ENCODE peak calls at places on chromosomes 11 and 22, in nine cellular contexts. One of them, this sample, is unnamed.
A peak's percentile ranks its signal among the peaks of the same experiment; 100 is the strongest.

GRCh38 chr11:73787051-73787642 is 527 bp upstream of the MRPL48 start:
- DNase-seq in DND-41: peak; percentile 21
- DNase-seq in uterus: no peak
- DNase-seq in HCT116: no peak
- DNase-seq in neuronal stem cell: no peak
- DNase-seq in heart left ventricle: no peak
- DNase-seq in CD4-positive, CD25-positive, alpha-beta regulatory T cell: no peak
- DNase-seq in right cardiac atrium: no peak
- DNase-seq in OCI-LY7: peak; percentile 32
- DNase-seq in this sample: no peak

GRCh38 chr11:2569321-2569721 is 124.5 kb downstream of the KCNQ1 start:
- DNase-seq in DND-41: no peak
- DNase-seq in uterus: no peak
- DNase-seq in HCT116: no peak
- DNase-seq in neuronal stem cell: no peak
- DNase-seq in heart left ventricle: peak; percentile 18
- DNase-seq in CD4-positive, CD25-positive, alpha-beta regulatory T cell: no peak
- DNase-seq in right cardiac atrium: peak; percentile 49
- DNase-seq in OCI-LY7: no peak
- DNase-seq in this sample: no peak

GRCh38 chr11:16120008-16120407 is 236.3 kb downstream of the SOX6 start:
- DNase-seq in DND-41: no peak
- DNase-seq in uterus: no peak
- DNase-seq in HCT116: no peak
- DNase-seq in neuronal stem cell: no peak
- DNase-seq in heart left ventricle: no peak
- DNase-seq in CD4-positive, CD25-positive, alpha-beta regulatory T cell: no peak
- DNase-seq in right cardiac atrium: no peak
- DNase-seq in OCI-LY7: no peak
- DNase-seq in this sample: no peak

GRCh38 chr11:3022982-3023381 is 30.9 kb upstream of the NAP1L4 start:
- DNase-seq in DND-41: no peak
- DNase-seq in uterus: no peak
- DNase-seq in HCT116: no peak
- DNase-seq in neuronal stem cell: no peak
- DNase-seq in heart left ventricle: no peak
- DNase-seq in CD4-positive, CD25-positive, alpha-beta regulatory T cell: no peak
- DNase-seq in right cardiac atrium: peak; percentile 1
- DNase-seq in OCI-LY7: no peak
- DNase-seq in this sample: no peak

GRCh38 chr11:66101055-66101454 is 31.0 kb downstream of the PACS1 start:
- DNase-seq in DND-41: no peak
- DNase-seq in uterus: no peak
- DNase-seq in HCT116: no peak
- DNase-seq in neuronal stem cell: no peak
- DNase-seq in heart left ventricle: no peak
- DNase-seq in CD4-positive, CD25-positive, alpha-beta regulatory T cell: no peak
- DNase-seq in right cardiac atrium: no peak
- DNase-seq in OCI-LY7: peak; percentile 48
- DNase-seq in this sample: no peak

GRCh38 chr11:75929706-75930105 is 114.7 kb downstream of the UVRAG start:
- DNase-seq in DND-41: no peak
- DNase-seq in uterus: no peak
- DNase-seq in HCT116: no peak
- DNase-seq in neuronal stem cell: no peak
- DNase-seq in heart left ventricle: no peak
- DNase-seq in CD4-positive, CD25-positive, alpha-beta regulatory T cell: no peak
- DNase-seq in right cardiac atrium: no peak
- DNase-seq in OCI-LY7: no peak
- DNase-seq in this sample: no peak

GRCh38 chr11:1002091-1002984 is 34.2 kb downstream of the MUC6 start:
- DNase-seq in DND-41: no peak
- DNase-seq in uterus: no peak
- DNase-seq in HCT116: no peak
- DNase-seq in neuronal stem cell: no peak
- DNase-seq in heart left ventricle: no peak
- DNase-seq in CD4-positive, CD25-positive, alpha-beta regulatory T cell: no peak
- DNase-seq in right cardiac atrium: no peak
- DNase-seq in OCI-LY7: no peak
- DNase-seq in this sample: no peak

GRCh38 chr11:103086461-103086860 is 5.5 kb downstream of the DCUN1D5 start:
- DNase-seq in DND-41: no peak
- DNase-seq in uterus: no peak
- DNase-seq in HCT116: no peak
- DNase-seq in neuronal stem cell: no peak
- DNase-seq in heart left ventricle: no peak
- DNase-seq in CD4-positive, CD25-positive, alpha-beta regulatory T cell: no peak
- DNase-seq in right cardiac atrium: no peak
- DNase-seq in OCI-LY7: no peak
- DNase-seq in this sample: no peak

GRCh38 chr11:11265994-11266606 is 87.0 kb downstream of the CSNK2A3 start:
- DNase-seq in DND-41: peak; percentile 63
- DNase-seq in uterus: peak; percentile 44
- DNase-seq in HCT116: peak; percentile 16
- DNase-seq in neuronal stem cell: peak; percentile 42
- DNase-seq in heart left ventricle: no peak
- DNase-seq in CD4-positive, CD25-positive, alpha-beta regulatory T cell: no peak
- DNase-seq in right cardiac atrium: peak; percentile 81
- DNase-seq in OCI-LY7: peak; percentile 74
- DNase-seq in this sample: peak; percentile 61

GRCh38 chr22:39543095-39543494 is 10.5 kb upstream of the RPS19BP1 start:
- DNase-seq in DND-41: peak; percentile 39
- DNase-seq in uterus: no peak
- DNase-seq in HCT116: no peak
- DNase-seq in neuronal stem cell: no peak
- DNase-seq in heart left ventricle: no peak
- DNase-seq in CD4-positive, CD25-positive, alpha-beta regulatory T cell: no peak
- DNase-seq in right cardiac atrium: no peak
- DNase-seq in OCI-LY7: peak; percentile 32
- DNase-seq in this sample: no peak

GRCh38 chr22:17264321-17265052 is 45.3 kb upstream of the ADA2 start:
- DNase-seq in DND-41: no peak
- DNase-seq in uterus: peak; percentile 37
- DNase-seq in HCT116: no peak
- DNase-seq in neuronal stem cell: no peak
- DNase-seq in heart left ventricle: peak; percentile 53
- DNase-seq in CD4-positive, CD25-positive, alpha-beta regulatory T cell: no peak
- DNase-seq in right cardiac atrium: no peak
- DNase-seq in OCI-LY7: no peak
- DNase-seq in this sample: no peak

GRCh38 chr11:76161261-76161961 is 44.9 kb downstream of the WNT11 start:
- DNase-seq in DND-41: no peak
- DNase-seq in uterus: no peak
- DNase-seq in HCT116: no peak
- DNase-seq in neuronal stem cell: no peak
- DNase-seq in heart left ventricle: peak; percentile 66
- DNase-seq in CD4-positive, CD25-positive, alpha-beta regulatory T cell: no peak
- DNase-seq in right cardiac atrium: peak; percentile 82
- DNase-seq in OCI-LY7: no peak
- DNase-seq in this sample: no peak

GRCh38 chr11:8247312-8247711 is 16.4 kb downstream of the LMO1 start:
- DNase-seq in DND-41: peak; percentile 12
- DNase-seq in uterus: no peak
- DNase-seq in HCT116: no peak
- DNase-seq in neuronal stem cell: no peak
- DNase-seq in heart left ventricle: no peak
- DNase-seq in CD4-positive, CD25-positive, alpha-beta regulatory T cell: no peak
- DNase-seq in right cardiac atrium: no peak
- DNase-seq in OCI-LY7: no peak
- DNase-seq in this sample: peak; percentile 32

GRCh38 chr22:20781272-20781990 is 7.5 kb downstream of the SERPIND1 start:
- DNase-seq in DND-41: no peak
- DNase-seq in uterus: no peak
- DNase-seq in HCT116: no peak
- DNase-seq in neuronal stem cell: no peak
- DNase-seq in heart left ventricle: no peak
- DNase-seq in CD4-positive, CD25-positive, alpha-beta regulatory T cell: no peak
- DNase-seq in right cardiac atrium: no peak
- DNase-seq in OCI-LY7: no peak
- DNase-seq in this sample: no peak

GRCh38 chr11:37881741-37882140 is 1283.7 kb upstream of the RAG2 start:
- DNase-seq in DND-41: no peak
- DNase-seq in uterus: no peak
- DNase-seq in HCT116: no peak
- DNase-seq in neuronal stem cell: no peak
- DNase-seq in heart left ventricle: no peak
- DNase-seq in CD4-positive, CD25-positive, alpha-beta regulatory T cell: no peak
- DNase-seq in right cardiac atrium: no peak
- DNase-seq in OCI-LY7: no peak
- DNase-seq in this sample: no peak

GRCh38 chr22:32409977-32410376 is 2.1 kb downstream of the RTCB start:
- DNase-seq in DND-41: no peak
- DNase-seq in uterus: no peak
- DNase-seq in HCT116: no peak
- DNase-seq in neuronal stem cell: no peak
- DNase-seq in heart left ventricle: no peak
- DNase-seq in CD4-positive, CD25-positive, alpha-beta regulatory T cell: no peak
- DNase-seq in right cardiac atrium: no peak
- DNase-seq in OCI-LY7: no peak
- DNase-seq in this sample: peak; percentile 91

GRCh38 chr11:59938718-59939117 is 486 bp downstream of the OOSP1 start:
- DNase-seq in DND-41: no peak
- DNase-seq in uterus: no peak
- DNase-seq in HCT116: no peak
- DNase-seq in neuronal stem cell: no peak
- DNase-seq in heart left ventricle: no peak
- DNase-seq in CD4-positive, CD25-positive, alpha-beta regulatory T cell: no peak
- DNase-seq in right cardiac atrium: no peak
- DNase-seq in OCI-LY7: no peak
- DNase-seq in this sample: no peak

GRCh38 chr22:20128902-20129746 is 2.5 kb upstream of the ZDHHC8 start:
- DNase-seq in DND-41: peak; percentile 58
- DNase-seq in uterus: no peak
- DNase-seq in HCT116: no peak
- DNase-seq in neuronal stem cell: no peak
- DNase-seq in heart left ventricle: no peak
- DNase-seq in CD4-positive, CD25-positive, alpha-beta regulatory T cell: peak; percentile 24
- DNase-seq in right cardiac atrium: peak; percentile 66
- DNase-seq in OCI-LY7: peak; percentile 63
- DNase-seq in this sample: peak; percentile 46

GRCh38 chr11:78349614-78350013 is 68.0 kb downstream of the GAB2 start:
- DNase-seq in DND-41: no peak
- DNase-seq in uterus: no peak
- DNase-seq in HCT116: no peak
- DNase-seq in neuronal stem cell: no peak
- DNase-seq in heart left ventricle: no peak
- DNase-seq in CD4-positive, CD25-positive, alpha-beta regulatory T cell: no peak
- DNase-seq in right cardiac atrium: no peak
- DNase-seq in OCI-LY7: no peak
- DNase-seq in this sample: no peak

GRCh38 chr11:86551286-86551685 is 121.1 kb downstream of the ME3 start:
- DNase-seq in DND-41: no peak
- DNase-seq in uterus: no peak
- DNase-seq in HCT116: no peak
- DNase-seq in neuronal stem cell: no peak
- DNase-seq in heart left ventricle: no peak
- DNase-seq in CD4-positive, CD25-positive, alpha-beta regulatory T cell: no peak
- DNase-seq in right cardiac atrium: no peak
- DNase-seq in OCI-LY7: no peak
- DNase-seq in this sample: peak; percentile 83

GRCh38 chr22:47787501-47788227 is 1025.2 kb downstream of the TBC1D22A start:
- DNase-seq in DND-41: no peak
- DNase-seq in uterus: no peak
- DNase-seq in HCT116: no peak
- DNase-seq in neuronal stem cell: no peak
- DNase-seq in heart left ventricle: no peak
- DNase-seq in CD4-positive, CD25-positive, alpha-beta regulatory T cell: no peak
- DNase-seq in right cardiac atrium: no peak
- DNase-seq in OCI-LY7: no peak
- DNase-seq in this sample: no peak

GRCh38 chr11:85769758-85770157 is 41.2 kb downstream of the SYTL2 start:
- DNase-seq in DND-41: no peak
- DNase-seq in uterus: no peak
- DNase-seq in HCT116: no peak
- DNase-seq in neuronal stem cell: no peak
- DNase-seq in heart left ventricle: no peak
- DNase-seq in CD4-positive, CD25-positive, alpha-beta regulatory T cell: no peak
- DNase-seq in right cardiac atrium: no peak
- DNase-seq in OCI-LY7: no peak
- DNase-seq in this sample: no peak

GRCh38 chr11:20000393-20001134 is 159.7 kb downstream of the DBX1 start:
- DNase-seq in DND-41: no peak
- DNase-seq in uterus: no peak
- DNase-seq in HCT116: no peak
- DNase-seq in neuronal stem cell: peak; percentile 87
- DNase-seq in heart left ventricle: peak; percentile 54
- DNase-seq in CD4-positive, CD25-positive, alpha-beta regulatory T cell: no peak
- DNase-seq in right cardiac atrium: peak; percentile 50
- DNase-seq in OCI-LY7: no peak
- DNase-seq in this sample: no peak

GRCh38 chr11:119365071-119365591 is 16.4 kb downstream of the USP2 start:
- DNase-seq in DND-41: no peak
- DNase-seq in uterus: peak; percentile 42
- DNase-seq in HCT116: no peak
- DNase-seq in neuronal stem cell: no peak
- DNase-seq in heart left ventricle: peak; percentile 40
- DNase-seq in CD4-positive, CD25-positive, alpha-beta regulatory T cell: no peak
- DNase-seq in right cardiac atrium: no peak
- DNase-seq in OCI-LY7: peak; percentile 33
- DNase-seq in this sample: no peak
- H3K4me1 ChIP-seq in DND-41: no peaks in the 10 kb centered on the region
- H3K4me1 ChIP-seq in uterus: peaks cover 22% of the 10 kb centered on the region
- H3K4me1 ChIP-seq in HCT116: peaks cover 49% of the 10 kb centered on the region
- H3K4me1 ChIP-seq in neuronal stem cell: peaks cover 15% of the 10 kb centered on the region
- H3K4me1 ChIP-seq in heart left ventricle: peaks cover 69% of the 10 kb centered on the region
- H3K4me1 ChIP-seq in CD4-positive, CD25-positive, alpha-beta regulatory T cell: peaks cover 6% of the 10 kb centered on the region
- H3K4me1 ChIP-seq in right cardiac atrium: peaks cover 9% of the 10 kb centered on the region
- H3K4me1 ChIP-seq in OCI-LY7: peaks cover 85% of the 10 kb centered on the region
- H3K4me1 ChIP-seq in this sample: peaks cover 7% of the 10 kb centered on the region

GRCh38 chr11:96149743-96150555 is 193.0 kb downstream of the MAML2 start:
- DNase-seq in DND-41: no peak
- DNase-seq in uterus: no peak
- DNase-seq in HCT116: no peak
- DNase-seq in neuronal stem cell: no peak
- DNase-seq in heart left ventricle: no peak
- DNase-seq in CD4-positive, CD25-positive, alpha-beta regulatory T cell: no peak
- DNase-seq in right cardiac atrium: no peak
- DNase-seq in OCI-LY7: no peak
- DNase-seq in this sample: no peak
- H3K27ac ChIP-seq in DND-41: no peak overlapping the region
- H3K27ac ChIP-seq in uterus: no peak overlapping the region
- H3K27ac ChIP-seq in HCT116: no peak overlapping the region
- H3K27ac ChIP-seq in neuronal stem cell: no peak overlapping the region
- H3K27ac ChIP-seq in heart left ventricle: no peak overlapping the region
- H3K27ac ChIP-seq in CD4-positive, CD25-positive, alpha-beta regulatory T cell: no peak overlapping the region
- H3K27ac ChIP-seq in right cardiac atrium: no peak overlapping the region
- H3K27ac ChIP-seq in OCI-LY7: no peak overlapping the region
- H3K27ac ChIP-seq in this sample: no peak overlapping the region

GRCh38 chr11:110490886-110491285 is 61.1 kb downstream of the FDX1 start:
- DNase-seq in DND-41: no peak
- DNase-seq in uterus: no peak
- DNase-seq in HCT116: no peak
- DNase-seq in neuronal stem cell: no peak
- DNase-seq in heart left ventricle: no peak
- DNase-seq in CD4-positive, CD25-positive, alpha-beta regulatory T cell: no peak
- DNase-seq in right cardiac atrium: no peak
- DNase-seq in OCI-LY7: no peak
- DNase-seq in this sample: no peak
- H3K4me1 ChIP-seq in DND-41: no peaks in the 10 kb centered on the region
- H3K4me1 ChIP-seq in uterus: no peaks in the 10 kb centered on the region
- H3K4me1 ChIP-seq in HCT116: no peaks in the 10 kb centered on the region
- H3K4me1 ChIP-seq in neuronal stem cell: no peaks in the 10 kb centered on the region
- H3K4me1 ChIP-seq in heart left ventricle: no peaks in the 10 kb centered on the region
- H3K4me1 ChIP-seq in CD4-positive, CD25-positive, alpha-beta regulatory T cell: no peaks in the 10 kb centered on the region
- H3K4me1 ChIP-seq in right cardiac atrium: peaks cover 3% of the 10 kb centered on the region
- H3K4me1 ChIP-seq in OCI-LY7: no peaks in the 10 kb centered on the region
- H3K4me1 ChIP-seq in this sample: no peaks in the 10 kb centered on the region

GRCh38 chr11:57566564-57567209 is 785 bp downstream of the UBE2L6 start:
- DNase-seq in DND-41: peak; percentile 30
- DNase-seq in uterus: no peak
- DNase-seq in HCT116: no peak
- DNase-seq in neuronal stem cell: no peak
- DNase-seq in heart left ventricle: no peak
- DNase-seq in CD4-positive, CD25-positive, alpha-beta regulatory T cell: no peak
- DNase-seq in right cardiac atrium: no peak
- DNase-seq in OCI-LY7: no peak
- DNase-seq in this sample: no peak
- H3K27ac ChIP-seq in DND-41: peak overlapping the region; percentile 93
- H3K27ac ChIP-seq in uterus: peak overlapping the region; percentile 88
- H3K27ac ChIP-seq in HCT116: no peak overlapping the region
- H3K27ac ChIP-seq in neuronal stem cell: peak overlapping the region; percentile 11
- H3K27ac ChIP-seq in heart left ventricle: peak overlapping the region; percentile 81
- H3K27ac ChIP-seq in CD4-positive, CD25-positive, alpha-beta regulatory T cell: peak overlapping the region; percentile 86
- H3K27ac ChIP-seq in right cardiac atrium: peak overlapping the region; percentile 66
- H3K27ac ChIP-seq in OCI-LY7: peak overlapping the region; percentile 51
- H3K27ac ChIP-seq in this sample: peak overlapping the region; percentile 51

This sample was measured in small intestine.